ENCODE peak calls at places on chromosomes 6 and 20, in eight cellular contexts. A, S, R, F, H, L, M and X are unnamed samples.

GRCh38 chr6:30720738-30721197 is 616 bp downstream of the TUBB start:
- DNase-seq in R (peak; percentile 53), F (peak; percentile 72), L (peak; percentile 85), S (no peak), M (peak; percentile 82), A (peak; percentile 72), H (peak; percentile 68), X (peak; percentile 78)

GRCh38 chr6:142844065-142844755 is 100.8 kb downstream of the HIVEP2 start:
- DNase-seq in L (no peak), H (no peak), F (no peak), M (no peak), S (no peak), R (no peak), A (no peak), X (no peak)

GRCh38 chr6:7170117-7170732 is 62.5 kb downstream of the RREB1 start:
- DNase-seq in M (no peak), F (no peak), S (no peak), A (no peak), R (no peak), L (no peak), H (no peak), X (no peak)

GRCh38 chr6:166977626-166978550 is 21.3 kb upstream of the CEP43 start:
- DNase-seq in R (no peak), H (no peak), A (no peak), F (no peak), M (no peak), S (no peak), L (no peak), X (no peak)

GRCh38 chr20:40943591-40943990 is 85.0 kb upstream of the TOP1 start:
- DNase-seq in S (no peak), A (no peak), L (no peak), M (no peak), H (no peak), R (no peak), F (no peak), X (no peak)

GRCh38 chr20:19045366-19045765 is 167.1 kb upstream of the SLC24A3 start:
- DNase-seq in L (no peak), R (no peak), A (no peak), H (no peak), M (no peak), S (no peak), F (no peak), X (no peak)

GRCh38 chr6:132867055-132867454 is 52.7 kb downstream of the RPS12 start:
- DNase-seq in F (no peak), S (no peak), R (no peak), A (no peak), L (no peak), H (no peak), M (no peak), X (no peak)

GRCh38 chr20:364905-365794 is 15.4 kb upstream of the TRIB3 start:
- DNase-seq in H (no peak), L (no peak), M (no peak), A (no peak), S (no peak), F (peak; percentile 30), R (no peak), X (peak; percentile 42)

GRCh38 chr20:59075934-59076508 is 33.4 kb upstream of the PRELID3B start:
- DNase-seq in F (peak; percentile 24), S (no peak), H (no peak), R (no peak), A (peak; percentile 39), L (no peak), M (no peak), X (no peak)